ENCODE peak calls at places on chromosomes 6 and 20, in nine cellular contexts. A is epithelial cell of esophagus; Y is ELR; X is sigmoid colon; Q is choroid plexus epithelial cell; S is iris pigment epithelial cell; L is dorsolateral prefrontal cortex; H is stimulated activated CD8-positive, alpha-beta memory T cell treated with anti-CD3 and anti-CD28 coated beads, Interleukin-12 subunit alpha, Interleukin-12 subunit beta, amount 100 ng/mL, for 4 hours; N is NCI-H1417. R is an unnamed sample.

GRCh38 chr6:30283761-30284160 is 43.0 kb upstream of the TRIM39 start:
- DNase-seq in A (no peak), Y (no peak), X (no peak), Q (no peak), S (peak; percentile 12), L (no peak), H (no peak), N (no peak), R (peak; percentile 7)

GRCh38 chr6:11675610-11676009 is 103.0 kb downstream of the ADTRP start:
- DNase-seq in A (no peak), Y (no peak), X (no peak), Q (peak; percentile 81), S (no peak), L (no peak), H (no peak), N (no peak), R (peak; percentile 45)

GRCh38 chr6:167789358-167789757 is 37.4 kb upstream of the AFDN start:
- DNase-seq in A (no peak), Y (no peak), X (peak; percentile 28), Q (no peak), S (no peak), L (no peak), H (no peak), N (no peak), R (no peak)

GRCh38 chr20:44641305-44641704 is 10.2 kb downstream of the ADA start:
- DNase-seq in A (peak; percentile 61), Y (no peak), X (no peak), Q (no peak), S (no peak), L (no peak), H (no peak), N (no peak), R (no peak)

GRCh38 chr6:44219053-44219814 is 2.5 kb downstream of the MYMX start:
- DNase-seq in A (no peak), Y (peak; percentile 77), X (peak; percentile 95), Q (peak; percentile 82), S (peak; percentile 63), L (peak; percentile 67), H (no peak), N (peak; percentile 77), R (peak; percentile 96)

GRCh38 chr20:18904624-18905023 is 91.0 kb downstream of the SCP2D1 start:
- DNase-seq in A (peak; percentile 27), Y (peak; percentile 5), X (no peak), Q (no peak), S (no peak), L (no peak), H (no peak), N (peak; percentile 5), R (peak; percentile 68)

GRCh38 chr20:4012631-4013030 is 2.7 kb downstream of the RNF24 start:
- DNase-seq in A (peak; percentile 45), Y (peak; percentile 15), X (no peak), Q (peak; percentile 84), S (peak; percentile 90), L (no peak), H (no peak), N (no peak), R (no peak)

GRCh38 chr6:108174371-108175175 is 8.8 kb downstream of the NR2E1 start:
- DNase-seq in A (peak; percentile 57), Y (no peak), X (no peak), Q (peak; percentile 52), S (peak; percentile 33), L (no peak), H (no peak), N (no peak), R (no peak)

GRCh38 chr6:6825153-6825847 is 236.8 kb downstream of the LY86 start:
- DNase-seq in A (peak; percentile 79), Y (no peak), X (no peak), Q (no peak), S (no peak), L (no peak), H (no peak), N (no peak), R (peak; percentile 84)

GRCh38 chr6:138424004-138424904 is 20.2 kb downstream of the HEBP2 start:
- DNase-seq in A (no peak), Y (no peak), X (no peak), Q (no peak), S (no peak), L (no peak), H (no peak), N (no peak), R (no peak)

GRCh38 chr6:126913658-126914057 is 204.8 kb upstream of the RSPO3 start:
- DNase-seq in A (no peak), Y (no peak), X (no peak), Q (no peak), S (no peak), L (no peak), H (no peak), N (no peak), R (no peak)

GRCh38 chr20:58308680-58309527 is 611 bp upstream of the RAB22A start:
- DNase-seq in A (peak; percentile 71), Y (peak; percentile 66), X (peak; percentile 88), Q (peak; percentile 69), S (peak; percentile 61), L (peak; percentile 82), H (peak; percentile 48), N (peak; percentile 50), R (peak; percentile 61)

GRCh38 chr6:90676516-90676915 is 89.6 kb upstream of the MAP3K7 start:
- DNase-seq in A (no peak), Y (no peak), X (no peak), Q (no peak), S (no peak), L (no peak), H (no peak), N (no peak), R (no peak)

GRCh38 chr6:21922086-21922485 is 328.5 kb downstream of the SOX4 start:
- DNase-seq in A (peak; percentile 44), Y (no peak), X (no peak), Q (peak; percentile 27), S (peak; percentile 31), L (no peak), H (no peak), N (no peak), R (no peak)

R was measured in DMS53.